ENCODE peak calls at places on chromosome 2, in seven cellular contexts. B is lung microvascular endothelial cell, F is GM18507, U is dorsolateral prefrontal cortex, R is GM13977, E is HL-60, I is AG09309. T is an unnamed sample.

GRCh38 chr2:86352137-86352931 is 14.9 kb upstream of the REEP1 start:
- DNase-seq in B (no peak), F (no peak), U (no peak), R (no peak), E (no peak), I (no peak), T (no peak)

GRCh38 chr2:219555956-219556355 is 12.1 kb downstream of the TMEM198 start:
- DNase-seq in B (no peak), F (no peak), U (no peak), R (no peak), E (no peak), I (no peak), T (no peak)

GRCh38 chr2:225025917-225026571 is 16.2 kb downstream of the DOCK10 start:
- DNase-seq in B (peak), F (no peak), U (no peak), R (no peak), E (peak), I (peak), T (no peak)

GRCh38 chr2:182144780-182145170 is 159.1 kb downstream of the PPP1R1C start:
- DNase-seq in B (no peak), F (no peak), U (no peak), R (no peak), E (no peak), I (no peak), T (peak)

GRCh38 chr2:121015971-121016485 is 269.0 kb downstream of the TFCP2L1 start:
- DNase-seq in B (no peak), F (no peak), U (no peak), R (no peak), E (no peak), I (no peak), T (no peak)

GRCh38 chr2:133200684-133201421 is 367.4 kb downstream of the NCKAP5 start:
- DNase-seq in B (peak), F (no peak), U (no peak), R (no peak), E (no peak), I (peak), T (peak)

GRCh38 chr2:237180225-237180624 is 94.5 kb downstream of the COPS8 start:
- DNase-seq in B (no peak), F (no peak), U (no peak), R (no peak), E (no peak), I (no peak), T (no peak)

GRCh38 chr2:173226899-173227692 is 127.6 kb upstream of the CDCA7 start:
- DNase-seq in B (no peak), F (no peak), U (no peak), R (no peak), E (no peak), I (no peak), T (no peak)

GRCh38 chr2:32977228-32977758 is 30.5 kb downstream of the LTBP1 start:
- DNase-seq in B (peak), F (no peak), U (no peak), R (no peak), E (no peak), I (no peak), T (peak)

GRCh38 chr2:77232909-77233308 is 289.3 kb downstream of the LRRTM4 start:
- DNase-seq in B (no peak), F (no peak), U (no peak), R (no peak), E (no peak), I (no peak), T (no peak)

GRCh38 chr2:160140001-160140400 is 60.1 kb downstream of the ITGB6 start:
- DNase-seq in B (no peak), F (no peak), U (no peak), R (no peak), E (no peak), I (no peak), T (peak)

GRCh38 chr2:127577973-127578372 is 42.5 kb downstream of the MYO7B start:
- DNase-seq in B (no peak), F (no peak), U (no peak), R (no peak), E (no peak), I (no peak), T (no peak)

GRCh38 chr2:9166579-9167392 is 39.8 kb upstream of the ASAP2 start:
- DNase-seq in B (no peak), F (no peak), U (no peak), R (no peak), E (no peak), I (no peak), T (no peak)

GRCh38 chr2:238874330-238875050 is 26.6 kb downstream of the TWIST2 start:
- DNase-seq in B (no peak), F (no peak), U (no peak), R (no peak), E (no peak), I (no peak), T (no peak)

GRCh38 chr2:36783276-36783675 is 86.8 kb downstream of the VIT start:
- DNase-seq in B (no peak), F (no peak), U (no peak), R (no peak), E (no peak), I (no peak), T (no peak)

GRCh38 chr2:109342890-109343289 is 213.9 kb downstream of the SH3RF3 start:
- DNase-seq in B (no peak), F (no peak), U (no peak), R (no peak), E (no peak), I (no peak), T (no peak)

GRCh38 chr2:223957092-223957851 is at the start of gene MRPL44:
- DNase-seq in B (peak), F (peak), U (peak), R (peak), E (peak), I (peak), T (peak)

GRCh38 chr2:109201465-109202420 is 72.7 kb downstream of the SH3RF3 start:
- DNase-seq in B (peak), F (no peak), U (no peak), R (no peak), E (no peak), I (no peak), T (no peak)

GRCh38 chr2:182101263-182101662 is 115.6 kb downstream of the PPP1R1C start:
- DNase-seq in B (no peak), F (no peak), U (no peak), R (no peak), E (no peak), I (no peak), T (no peak)

GRCh38 chr2:222627764-222628163 is 28.1 kb downstream of the FARSB start:
- DNase-seq in B (no peak), F (no peak), U (no peak), R (no peak), E (no peak), I (no peak), T (no peak)

GRCh38 chr2:21438949-21439348 is 315.2 kb downstream of the TDRD15 start:
- DNase-seq in B (no peak), F (no peak), U (no peak), R (no peak), E (no peak), I (no peak), T (no peak)

GRCh38 chr2:179893616-179894015 is 32.2 kb upstream of the ZNF385B start:
- DNase-seq in B (no peak), F (no peak), U (no peak), R (no peak), E (no peak), I (no peak), T (no peak)

GRCh38 chr2:239302808-239303557 is 97.8 kb downstream of the HDAC4 start:
- DNase-seq in B (no peak), F (no peak), U (peak), R (no peak), E (no peak), I (no peak), T (no peak)

GRCh38 chr2:3270095-3270478 is 107.5 kb downstream of the EIPR1 start:
- DNase-seq in B (no peak), F (no peak), U (no peak), R (no peak), E (no peak), I (no peak), T (no peak)

GRCh38 chr2:86048383-86048701 is 57.3 kb downstream of the POLR1A start:
- DNase-seq in B (no peak), F (no peak), U (no peak), R (no peak), E (no peak), I (no peak), T (no peak)

GRCh38 chr2:142175917-142176316 is 45.1 kb upstream of the LRP1B start:
- DNase-seq in B (peak), F (no peak), U (no peak), R (no peak), E (no peak), I (no peak), T (peak)

GRCh38 chr2:223420048-223420447 is 182.1 kb downstream of the SCG2 start:
- DNase-seq in B (no peak), F (no peak), U (no peak), R (no peak), E (no peak), I (no peak), T (no peak)

GRCh38 chr2:40303746-40304145 is 148.1 kb downstream of the SLC8A1 start:
- DNase-seq in B (no peak), F (no peak), U (no peak), R (no peak), E (no peak), I (no peak), T (no peak)

GRCh38 chr2:204948364-204948763 is 403.1 kb downstream of the PARD3B start:
- DNase-seq in B (no peak), F (no peak), U (no peak), R (no peak), E (no peak), I (no peak), T (no peak)